ENCODE peak calls at places on chromosome 1, in nine cellular contexts. One of them, this sample, is unnamed.

GRCh38 chr1:13913396-13913795 is 213.4 kb downstream of the PRDM2 start:
- DNase-seq in activated CD4-positive, alpha-beta T cell treated with anti-CD3 and anti-CD28 coated beads, Interleukin-2, amount 10 ng/mL, durations not matched to agents 7 days and 5 days: no peak
- DNase-seq in GDM1: no peak
- DNase-seq in GM10248: no peak
- DNase-seq in NCI-H1417: no peak
- DNase-seq in SW480: no peak
- DNase-seq in breast epithelium: no peak
- DNase-seq in stimulated activated CD8-positive, alpha-beta memory T cell treated with anti-CD3 and anti-CD28 coated beads, Interleukin-15, amount 100 ng/mL, for 1 hour: no peak
- DNase-seq in H54: no peak
- DNase-seq in this sample: no peak

GRCh38 chr1:44571712-44572571 is 102.3 kb downstream of the TMEM53 start:
- DNase-seq in activated CD4-positive, alpha-beta T cell treated with anti-CD3 and anti-CD28 coated beads, Interleukin-2, amount 10 ng/mL, durations not matched to agents 7 days and 5 days: peak; percentile 42
- DNase-seq in GDM1: no peak
- DNase-seq in GM10248: peak; percentile 62
- DNase-seq in NCI-H1417: peak; percentile 66
- DNase-seq in SW480: peak; percentile 28
- DNase-seq in breast epithelium: no peak
- DNase-seq in stimulated activated CD8-positive, alpha-beta memory T cell treated with anti-CD3 and anti-CD28 coated beads, Interleukin-15, amount 100 ng/mL, for 1 hour: no peak
- DNase-seq in H54: no peak
- DNase-seq in this sample: peak; percentile 27

GRCh38 chr1:12615166-12615915 is 2.7 kb downstream of the DHRS3 start:
- DNase-seq in activated CD4-positive, alpha-beta T cell treated with anti-CD3 and anti-CD28 coated beads, Interleukin-2, amount 10 ng/mL, durations not matched to agents 7 days and 5 days: no peak
- DNase-seq in GDM1: no peak
- DNase-seq in GM10248: no peak
- DNase-seq in NCI-H1417: no peak
- DNase-seq in SW480: no peak
- DNase-seq in breast epithelium: no peak
- DNase-seq in stimulated activated CD8-positive, alpha-beta memory T cell treated with anti-CD3 and anti-CD28 coated beads, Interleukin-15, amount 100 ng/mL, for 1 hour: no peak
- DNase-seq in H54: no peak
- DNase-seq in this sample: no peak

GRCh38 chr1:232319518-232319917 is 310.4 kb downstream of the SIPA1L2 start:
- DNase-seq in activated CD4-positive, alpha-beta T cell treated with anti-CD3 and anti-CD28 coated beads, Interleukin-2, amount 10 ng/mL, durations not matched to agents 7 days and 5 days: no peak
- DNase-seq in GDM1: no peak
- DNase-seq in GM10248: no peak
- DNase-seq in NCI-H1417: no peak
- DNase-seq in SW480: no peak
- DNase-seq in breast epithelium: no peak
- DNase-seq in stimulated activated CD8-positive, alpha-beta memory T cell treated with anti-CD3 and anti-CD28 coated beads, Interleukin-15, amount 100 ng/mL, for 1 hour: no peak
- DNase-seq in H54: no peak
- DNase-seq in this sample: no peak

GRCh38 chr1:13228343-13228781 is 2.4 kb upstream of the PRAMEF18 start:
- DNase-seq in activated CD4-positive, alpha-beta T cell treated with anti-CD3 and anti-CD28 coated beads, Interleukin-2, amount 10 ng/mL, durations not matched to agents 7 days and 5 days: peak; percentile 52
- DNase-seq in GDM1: peak; percentile 5
- DNase-seq in GM10248: peak; percentile 38
- DNase-seq in NCI-H1417: no peak
- DNase-seq in SW480: peak; percentile 24
- DNase-seq in breast epithelium: peak; percentile 17
- DNase-seq in stimulated activated CD8-positive, alpha-beta memory T cell treated with anti-CD3 and anti-CD28 coated beads, Interleukin-15, amount 100 ng/mL, for 1 hour: peak; percentile 14
- DNase-seq in H54: no peak
- DNase-seq in this sample: peak; percentile 14

GRCh38 chr1:240107058-240107684 is 15.5 kb downstream of the FMN2 start:
- DNase-seq in activated CD4-positive, alpha-beta T cell treated with anti-CD3 and anti-CD28 coated beads, Interleukin-2, amount 10 ng/mL, durations not matched to agents 7 days and 5 days: no peak
- DNase-seq in GDM1: no peak
- DNase-seq in GM10248: no peak
- DNase-seq in NCI-H1417: peak; percentile 13
- DNase-seq in SW480: no peak
- DNase-seq in breast epithelium: no peak
- DNase-seq in stimulated activated CD8-positive, alpha-beta memory T cell treated with anti-CD3 and anti-CD28 coated beads, Interleukin-15, amount 100 ng/mL, for 1 hour: no peak
- DNase-seq in H54: no peak
- DNase-seq in this sample: no peak

GRCh38 chr1:207868252-207868768 is 42.6 kb downstream of the CD34 start:
- DNase-seq in activated CD4-positive, alpha-beta T cell treated with anti-CD3 and anti-CD28 coated beads, Interleukin-2, amount 10 ng/mL, durations not matched to agents 7 days and 5 days: peak; percentile 44
- DNase-seq in GDM1: no peak
- DNase-seq in GM10248: peak; percentile 27
- DNase-seq in NCI-H1417: peak; percentile 65
- DNase-seq in SW480: no peak
- DNase-seq in breast epithelium: peak; percentile 71
- DNase-seq in stimulated activated CD8-positive, alpha-beta memory T cell treated with anti-CD3 and anti-CD28 coated beads, Interleukin-15, amount 100 ng/mL, for 1 hour: no peak
- DNase-seq in H54: no peak
- DNase-seq in this sample: peak; percentile 24

GRCh38 chr1:205346956-205347574 is 9.7 kb downstream of the KLHDC8A start:
- DNase-seq in activated CD4-positive, alpha-beta T cell treated with anti-CD3 and anti-CD28 coated beads, Interleukin-2, amount 10 ng/mL, durations not matched to agents 7 days and 5 days: no peak
- DNase-seq in GDM1: no peak
- DNase-seq in GM10248: no peak
- DNase-seq in NCI-H1417: peak; percentile 64
- DNase-seq in SW480: no peak
- DNase-seq in breast epithelium: no peak
- DNase-seq in stimulated activated CD8-positive, alpha-beta memory T cell treated with anti-CD3 and anti-CD28 coated beads, Interleukin-15, amount 100 ng/mL, for 1 hour: no peak
- DNase-seq in H54: no peak
- DNase-seq in this sample: no peak

GRCh38 chr1:3070654-3071506 is 1.9 kb downstream of the PRDM16 start:
- DNase-seq in activated CD4-positive, alpha-beta T cell treated with anti-CD3 and anti-CD28 coated beads, Interleukin-2, amount 10 ng/mL, durations not matched to agents 7 days and 5 days: no peak
- DNase-seq in GDM1: no peak
- DNase-seq in GM10248: no peak
- DNase-seq in NCI-H1417: no peak
- DNase-seq in SW480: no peak
- DNase-seq in breast epithelium: no peak
- DNase-seq in stimulated activated CD8-positive, alpha-beta memory T cell treated with anti-CD3 and anti-CD28 coated beads, Interleukin-15, amount 100 ng/mL, for 1 hour: no peak
- DNase-seq in H54: no peak
- DNase-seq in this sample: no peak

GRCh38 chr1:22919341-22920025 is 53.2 kb downstream of the LACTBL1 start:
- DNase-seq in activated CD4-positive, alpha-beta T cell treated with anti-CD3 and anti-CD28 coated beads, Interleukin-2, amount 10 ng/mL, durations not matched to agents 7 days and 5 days: no peak
- DNase-seq in GDM1: no peak
- DNase-seq in GM10248: no peak
- DNase-seq in NCI-H1417: no peak
- DNase-seq in SW480: no peak
- DNase-seq in breast epithelium: no peak
- DNase-seq in stimulated activated CD8-positive, alpha-beta memory T cell treated with anti-CD3 and anti-CD28 coated beads, Interleukin-15, amount 100 ng/mL, for 1 hour: no peak
- DNase-seq in H54: no peak
- DNase-seq in this sample: no peak

GRCh38 chr1:113223546-113223945 is 150.5 kb downstream of the LRIG2 start:
- DNase-seq in activated CD4-positive, alpha-beta T cell treated with anti-CD3 and anti-CD28 coated beads, Interleukin-2, amount 10 ng/mL, durations not matched to agents 7 days and 5 days: no peak
- DNase-seq in GDM1: no peak
- DNase-seq in GM10248: no peak
- DNase-seq in NCI-H1417: no peak
- DNase-seq in SW480: no peak
- DNase-seq in breast epithelium: no peak
- DNase-seq in stimulated activated CD8-positive, alpha-beta memory T cell treated with anti-CD3 and anti-CD28 coated beads, Interleukin-15, amount 100 ng/mL, for 1 hour: no peak
- DNase-seq in H54: no peak
- DNase-seq in this sample: no peak

GRCh38 chr1:236304682-236305081 is 22.9 kb upstream of the ERO1B start:
- DNase-seq in activated CD4-positive, alpha-beta T cell treated with anti-CD3 and anti-CD28 coated beads, Interleukin-2, amount 10 ng/mL, durations not matched to agents 7 days and 5 days: no peak
- DNase-seq in GDM1: no peak
- DNase-seq in GM10248: no peak
- DNase-seq in NCI-H1417: no peak
- DNase-seq in SW480: no peak
- DNase-seq in breast epithelium: no peak
- DNase-seq in stimulated activated CD8-positive, alpha-beta memory T cell treated with anti-CD3 and anti-CD28 coated beads, Interleukin-15, amount 100 ng/mL, for 1 hour: no peak
- DNase-seq in H54: no peak
- DNase-seq in this sample: no peak

GRCh38 chr1:12640958-12641272 is 3.0 kb upstream of the AADACL4 start:
- DNase-seq in activated CD4-positive, alpha-beta T cell treated with anti-CD3 and anti-CD28 coated beads, Interleukin-2, amount 10 ng/mL, durations not matched to agents 7 days and 5 days: no peak
- DNase-seq in GDM1: no peak
- DNase-seq in GM10248: no peak
- DNase-seq in NCI-H1417: no peak
- DNase-seq in SW480: no peak
- DNase-seq in breast epithelium: no peak
- DNase-seq in stimulated activated CD8-positive, alpha-beta memory T cell treated with anti-CD3 and anti-CD28 coated beads, Interleukin-15, amount 100 ng/mL, for 1 hour: no peak
- DNase-seq in H54: no peak
- DNase-seq in this sample: no peak

GRCh38 chr1:77608893-77609292 is 73.6 kb downstream of the ZZZ3 start:
- DNase-seq in activated CD4-positive, alpha-beta T cell treated with anti-CD3 and anti-CD28 coated beads, Interleukin-2, amount 10 ng/mL, durations not matched to agents 7 days and 5 days: no peak
- DNase-seq in GDM1: no peak
- DNase-seq in GM10248: no peak
- DNase-seq in NCI-H1417: no peak
- DNase-seq in SW480: no peak
- DNase-seq in breast epithelium: no peak
- DNase-seq in stimulated activated CD8-positive, alpha-beta memory T cell treated with anti-CD3 and anti-CD28 coated beads, Interleukin-15, amount 100 ng/mL, for 1 hour: no peak
- DNase-seq in H54: no peak
- DNase-seq in this sample: no peak

GRCh38 chr1:201461193-201461657 is 7.8 kb downstream of the PHLDA3 start:
- DNase-seq in activated CD4-positive, alpha-beta T cell treated with anti-CD3 and anti-CD28 coated beads, Interleukin-2, amount 10 ng/mL, durations not matched to agents 7 days and 5 days: no peak
- DNase-seq in GDM1: no peak
- DNase-seq in GM10248: no peak
- DNase-seq in NCI-H1417: peak; percentile 24
- DNase-seq in SW480: peak; percentile 92
- DNase-seq in breast epithelium: peak; percentile 73
- DNase-seq in stimulated activated CD8-positive, alpha-beta memory T cell treated with anti-CD3 and anti-CD28 coated beads, Interleukin-15, amount 100 ng/mL, for 1 hour: no peak
- DNase-seq in H54: no peak
- DNase-seq in this sample: no peak

GRCh38 chr1:166166701-166167394 is at the start of gene FAM78B:
- DNase-seq in activated CD4-positive, alpha-beta T cell treated with anti-CD3 and anti-CD28 coated beads, Interleukin-2, amount 10 ng/mL, durations not matched to agents 7 days and 5 days: peak; percentile 56
- DNase-seq in GDM1: no peak
- DNase-seq in GM10248: peak; percentile 89
- DNase-seq in NCI-H1417: peak; percentile 91
- DNase-seq in SW480: peak; percentile 75
- DNase-seq in breast epithelium: peak; percentile 20
- DNase-seq in stimulated activated CD8-positive, alpha-beta memory T cell treated with anti-CD3 and anti-CD28 coated beads, Interleukin-15, amount 100 ng/mL, for 1 hour: no peak
- DNase-seq in H54: peak; percentile 41
- DNase-seq in this sample: peak; percentile 53

GRCh38 chr1:116122955-116123757 is 12.0 kb downstream of the MAB21L3 start:
- DNase-seq in activated CD4-positive, alpha-beta T cell treated with anti-CD3 and anti-CD28 coated beads, Interleukin-2, amount 10 ng/mL, durations not matched to agents 7 days and 5 days: no peak
- DNase-seq in GDM1: no peak
- DNase-seq in GM10248: no peak
- DNase-seq in NCI-H1417: no peak
- DNase-seq in SW480: peak; percentile 36
- DNase-seq in breast epithelium: no peak
- DNase-seq in stimulated activated CD8-positive, alpha-beta memory T cell treated with anti-CD3 and anti-CD28 coated beads, Interleukin-15, amount 100 ng/mL, for 1 hour: no peak
- DNase-seq in H54: peak; percentile 8
- DNase-seq in this sample: no peak

This sample was measured in CD4-positive, alpha-beta memory T cell.